ENCODE peak calls at places on chromosomes 12 and 14, in five cellular contexts. Q is lower lobe of right lung, E is AG04449, G is choroid plexus epithelial cell, W is fibroblast of the aortic adventitia. H is an unnamed sample.

GRCh38 chr12:132736913-132737312 is 24.7 kb downstream of the ANKLE2 start:
- DNase-seq in Q (peak), E (no peak), G (no peak), W (no peak), H (no peak)

GRCh38 chr12:47377414-47378221 is 297.9 kb upstream of the AMIGO2 start:
- DNase-seq in Q (peak), E (peak), G (peak), W (peak), H (peak)

GRCh38 chr14:51862171-51862838 is 1.9 kb downstream of the GNG2 start:
- DNase-seq in Q (no peak), E (no peak), G (no peak), W (no peak), H (no peak)

GRCh38 chr14:76867536-76868452 is 41.6 kb downstream of the LRRC74A start:
- DNase-seq in Q (peak), E (no peak), G (no peak), W (no peak), H (no peak)

GRCh38 chr12:18864900-18865561 is 127.1 kb downstream of the CAPZA3 start:
- DNase-seq in Q (no peak), E (no peak), G (peak), W (peak), H (peak)

GRCh38 chr12:50164963-50165362 is 2.2 kb downstream of the CERS5 start:
- DNase-seq in Q (no peak), E (no peak), G (no peak), W (no peak), H (no peak)

GRCh38 chr14:21860172-21860571 is 186.6 kb upstream of the OR4E1 start:
- DNase-seq in Q (no peak), E (no peak), G (peak), W (no peak), H (no peak)

GRCh38 chr12:115129727-115130126 is 445.8 kb upstream of the TBX3 start:
- DNase-seq in Q (no peak), E (no peak), G (no peak), W (no peak), H (no peak)

GRCh38 chr12:62732861-62733427 is 202.0 kb downstream of the PPM1H start:
- DNase-seq in Q (no peak), E (no peak), G (peak), W (peak), H (peak)

GRCh38 chr12:122097641-122098364 is 19.2 kb downstream of the MLXIP start:
- DNase-seq in Q (peak), E (no peak), G (peak), W (peak), H (no peak)

GRCh38 chr14:105069887-105070759 is 4.9 kb upstream of the GPR132 start:
- DNase-seq in Q (peak), E (no peak), G (no peak), W (no peak), H (peak)

GRCh38 chr14:103541944-103542544 is 13.0 kb downstream of the TRMT61A start:
- DNase-seq in Q (peak), E (no peak), G (no peak), W (no peak), H (no peak)

GRCh38 chr14:65128096-65128495 is 25.8 kb upstream of the MAX start:
- DNase-seq in Q (no peak), E (no peak), G (peak), W (no peak), H (peak)

GRCh38 chr12:123559468-123559867 is 24.9 kb upstream of the TMED2 start:
- DNase-seq in Q (no peak), E (no peak), G (no peak), W (no peak), H (no peak)

GRCh38 chr12:90163975-90164374 is 455.3 kb upstream of the ATP2B1 start:
- DNase-seq in Q (no peak), E (no peak), G (no peak), W (no peak), H (peak)

GRCh38 chr12:109926488-109927210 is 26.6 kb downstream of the TCHP start:
- DNase-seq in Q (no peak), E (no peak), G (no peak), W (no peak), H (no peak)

GRCh38 chr14:24789277-24789832 is 155.4 kb upstream of the GZMB start:
- DNase-seq in Q (no peak), E (no peak), G (no peak), W (no peak), H (no peak)

GRCh38 chr12:97764700-97765099 is 302.1 kb downstream of the RMST start:
- DNase-seq in Q (no peak), E (no peak), G (no peak), W (no peak), H (no peak)

GRCh38 chr12:85394809-85395208 is 114.8 kb downstream of the ALX1 start:
- DNase-seq in Q (no peak), E (no peak), G (peak), W (no peak), H (no peak)
- TF ChIP-seq CTCF in Q (no peak), E (no peak), G (peak), W (no peak), H (no peak)

GRCh38 chr14:50860478-50861086 is 11.3 kb upstream of the ABHD12B start:
- DNase-seq in Q (peak), E (no peak), G (peak), W (peak), H (peak)
- H3K4me3 ChIP-seq in Q (peak), E (peak), G (peak), W (peak), H (peak)

GRCh38 chr12:58416211-58416610 is 474.8 kb downstream of the ATP23 start:
- DNase-seq in Q (no peak), E (peak), G (peak), W (peak), H (peak)
- TF ChIP-seq CTCF in Q (no peak), E (peak), G (peak), W (peak), H (peak)

DNA sequence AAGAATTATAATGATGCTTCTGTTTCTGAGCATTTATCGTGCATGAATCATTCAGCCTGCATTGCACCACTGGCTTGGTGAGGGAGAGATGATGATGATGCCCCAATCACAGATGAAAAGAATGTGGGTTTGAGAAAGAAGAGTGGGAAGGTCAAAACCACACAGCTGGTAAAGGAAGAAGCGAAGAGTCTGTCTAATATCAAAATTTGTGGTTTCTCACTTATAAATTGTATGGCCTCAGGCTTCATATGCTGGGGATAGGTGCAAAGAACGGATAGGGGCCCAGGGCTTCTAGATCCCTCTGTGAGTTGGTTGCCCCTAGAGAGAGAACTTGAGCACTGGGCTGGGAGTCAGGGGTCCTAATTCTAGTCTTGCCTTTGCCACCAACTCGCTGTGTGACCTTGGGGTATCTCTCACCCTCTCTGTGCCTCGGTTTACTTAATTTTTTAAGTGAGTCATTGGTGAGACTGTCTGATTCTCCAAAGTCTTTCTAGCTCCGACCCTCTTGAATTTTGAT is 2.2 kb downstream of the OASL start:
- DNase-seq in Q (peak), E (peak), G (peak), W (peak), H (peak)
- H3K4me3 ChIP-seq in Q (peak), E (no peak), G (no peak), W (no peak), H (no peak)

GRCh38 chr14:75520852-75521251 is 1.4 kb upstream of the BATF start:
- DNase-seq in Q (no peak), E (no peak), G (no peak), W (no peak), H (no peak)

GRCh38 chr14:75519826-75520692 is 2.2 kb upstream of the BATF start:
- DNase-seq in Q (no peak), E (no peak), G (peak), W (peak), H (peak)

GRCh38 chr14:75521415-75522199 is 662 bp upstream of the BATF start:
- DNase-seq in Q (no peak), E (no peak), G (no peak), W (no peak), H (no peak)

GRCh38 chr14:75519394-75519793 is 2.9 kb upstream of the BATF start:
- DNase-seq in Q (no peak), E (no peak), G (no peak), W (no peak), H (no peak)

GRCh38 chr14:75518625-75519024 is 3.6 kb upstream of the BATF start:
- DNase-seq in Q (no peak), E (no peak), G (peak), W (no peak), H (no peak)
- TF ChIP-seq CTCF in Q (peak), E (no peak), G (peak), W (no peak), H (no peak)

DNA sequence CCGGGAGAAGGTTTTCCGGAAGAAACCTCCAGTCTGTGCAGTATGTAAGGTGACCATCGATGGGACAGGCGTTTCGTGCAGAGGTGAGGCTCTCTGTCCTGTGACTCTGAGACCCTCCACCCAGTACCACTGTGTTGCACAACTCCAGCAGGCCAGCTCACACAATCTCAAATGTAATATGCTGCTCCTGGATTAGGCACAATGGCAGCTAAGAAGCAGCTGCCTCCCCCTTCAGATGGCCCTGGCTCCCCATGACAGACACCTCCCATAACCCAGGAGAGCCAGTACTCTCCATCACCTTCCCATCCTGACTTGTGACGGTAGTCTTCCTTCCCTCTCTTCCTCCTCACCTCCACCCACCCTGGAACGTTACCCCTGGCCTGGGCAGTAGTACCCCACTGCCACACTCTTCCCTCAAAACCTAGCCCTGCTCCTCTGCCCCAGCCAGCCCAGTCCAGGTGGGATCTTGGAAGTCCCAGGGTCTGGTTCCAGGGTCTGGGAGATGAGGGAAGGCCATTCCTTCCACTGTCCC is 2.1 kb downstream of the TNS2 start:
- DNase-seq in Q (no peak), E (no peak), G (no peak), W (no peak), H (no peak)
- H3K4me3 ChIP-seq in Q (peak), E (peak), G (peak), W (peak), H (peak)